ENCODE peak calls at places on chromosomes 3 and 15, in five cellular contexts. X, K, V, F and W are unnamed samples.

GRCh38 chr15:60115579-60116415 is 111.7 kb downstream of the FOXB1 start:
- DNase-seq in K (no peak), X (no peak), F (no peak), V (no peak), W (no peak)

GRCh38 chr15:37397266-37398022 is 297.1 kb upstream of the MEIS2 start:
- DNase-seq in K (no peak), F (no peak), V (no peak), X (no peak), W (no peak)

GRCh38 chr15:100227781-100228180 is 114.0 kb downstream of the ADAMTS17 start:
- DNase-seq in F (no peak), X (no peak), K (no peak), V (no peak), W (no peak)

GRCh38 chr15:40471105-40471777 is 457 bp downstream of the CHST14 start:
- DNase-seq in K (peak), X (peak), F (peak), V (no peak), W (no peak)

GRCh38 chr3:180036092-180036677 is 552 bp downstream of the PEX5L start:
- DNase-seq in K (no peak), F (peak), V (no peak), X (peak), W (no peak)

GRCh38 chr3:158508481-158508880 is 62.5 kb upstream of the MLF1 start:
- DNase-seq in V (peak), F (no peak), K (no peak), X (no peak), W (no peak)

GRCh38 chr3:130111185-130111864 is 29.7 kb downstream of the ALG1L2 start:
- DNase-seq in V (peak), K (peak), F (peak), X (peak), W (peak)

GRCh38 chr3:123448503-123449091 is at the start of gene ADCY5:
- DNase-seq in V (no peak), F (no peak), X (peak), K (peak), W (no peak)

GRCh38 chr3:12471228-12471627 is 13.1 kb upstream of the TSEN2 start:
- DNase-seq in X (no peak), V (no peak), F (no peak), K (peak), W (peak)

GRCh38 chr15:29872716-29873115 is 50.4 kb upstream of the TJP1 start:
- DNase-seq in X (no peak), K (no peak), F (no peak), V (no peak), W (no peak)

GRCh38 chr15:70283511-70283910 is 185.8 kb upstream of the TLE3 start:
- DNase-seq in V (no peak), F (no peak), K (no peak), X (no peak), W (no peak)

GRCh38 chr3:4290272-4290893 is 12.8 kb upstream of the SETMAR start:
- DNase-seq in V (no peak), K (peak), F (peak), X (peak), W (no peak)

GRCh38 chr3:125165189-125165947 is 47.2 kb downstream of the SLC12A8 start:
- DNase-seq in F (no peak), K (peak), V (no peak), X (peak), W (no peak)

GRCh38 chr15:68192117-68192516 is 13.0 kb downstream of the CALML4 start:
- DNase-seq in X (no peak), K (peak), F (no peak), V (no peak), W (no peak)
- H3K27ac ChIP-seq in X (peak), K (peak), F (no peak), V (no peak), W (no peak)

DNA sequence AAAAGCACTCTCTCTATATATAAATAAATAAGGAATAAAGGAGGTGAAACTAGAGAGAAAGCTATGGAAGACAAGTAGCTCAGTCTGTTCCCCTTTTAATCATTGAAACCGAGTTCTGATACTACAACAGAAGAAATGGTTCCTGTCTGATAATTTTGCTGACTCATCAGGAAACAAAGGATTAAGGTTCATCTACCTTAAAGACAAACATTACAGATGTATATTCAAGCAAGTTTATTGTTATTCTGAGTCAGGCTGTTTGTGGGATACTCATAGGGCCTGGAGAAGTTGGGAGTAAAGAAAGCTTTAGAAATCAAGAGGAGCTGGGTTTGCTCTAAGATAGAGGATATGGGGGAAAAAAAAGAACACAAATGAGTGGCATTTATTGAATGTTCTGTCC is 566.0 kb downstream of the ROBO2 start:
- DNase-seq in F (no peak), K (no peak), V (no peak), X (no peak), W (peak)
- H3K27ac ChIP-seq in F (no peak), K (peak), V (no peak), X (no peak), W (no peak)

DNA sequence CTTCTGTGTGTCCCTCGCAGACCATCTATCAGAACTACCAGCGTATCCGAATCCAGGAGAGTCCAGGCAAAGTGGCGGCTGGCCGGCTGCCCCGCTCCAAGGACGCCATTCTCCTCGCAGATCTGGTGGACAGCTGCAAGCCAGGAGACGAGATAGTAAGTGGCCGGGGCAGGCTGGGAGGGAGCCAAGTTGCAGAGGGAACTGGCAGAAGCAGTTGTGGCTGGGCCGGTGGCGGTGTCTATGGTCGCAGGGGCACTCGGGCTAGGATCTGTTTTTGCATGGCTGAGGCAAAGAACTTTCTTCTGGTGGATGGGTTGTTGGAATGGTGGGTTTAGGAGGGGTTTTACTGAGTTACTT is 10.1 kb downstream of the MCM2 start:
- DNase-seq in K (no peak), X (no peak), F (no peak), V (no peak), W (no peak)
- H3K27ac ChIP-seq in K (no peak), X (no peak), F (no peak), V (no peak), W (no peak)

GRCh38 chr3:119240582-119241434 is at the start of gene B4GALT4:
- DNase-seq in F (peak), K (peak), X (peak), V (peak), W (peak)

GRCh38 chr3:119236756-119237155 is 3.9 kb downstream of the B4GALT4 start:
- DNase-seq in V (no peak), X (no peak), K (no peak), F (no peak), W (no peak)

GRCh38 chr3:119240101-119240581 is 537 bp downstream of the B4GALT4 start:
- DNase-seq in V (no peak), X (peak), F (no peak), K (peak), W (no peak)

GRCh38 chr3:119237299-119237698 is 3.4 kb downstream of the B4GALT4 start:
- DNase-seq in K (no peak), F (no peak), V (no peak), X (no peak), W (no peak)

GRCh38 chr3:119239421-119239820 is 1.3 kb downstream of the B4GALT4 start:
- DNase-seq in K (no peak), X (no peak), F (no peak), V (no peak), W (no peak)
- H3K27ac ChIP-seq in K (peak), X (peak), F (no peak), V (no peak), W (peak)

DNA sequence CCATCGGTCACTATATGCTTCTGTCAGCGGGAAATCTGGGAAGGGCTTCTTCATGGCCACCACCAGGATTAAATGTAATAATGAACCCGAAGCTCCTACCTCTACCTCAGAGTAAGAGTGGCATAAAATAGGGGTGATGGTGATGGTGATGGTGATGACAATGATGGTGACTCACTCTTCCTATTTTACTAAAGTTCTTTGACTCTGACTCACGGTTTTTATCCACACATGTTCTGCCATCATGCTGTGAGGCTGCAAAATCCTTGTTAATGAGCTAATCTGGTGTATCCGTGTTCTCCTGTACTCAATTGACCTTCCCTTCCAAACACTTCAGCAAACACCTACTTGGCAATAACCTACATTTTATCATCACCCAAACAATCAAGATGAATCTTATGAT is 18.3 kb upstream of the FOXP1 start:
- DNase-seq in F (no peak), X (no peak), V (no peak), K (no peak), W (peak)
- H3K27ac ChIP-seq in F (no peak), X (no peak), V (no peak), K (no peak), W (peak)

GRCh38 chr15:45439521-45439931 is 61.2 kb upstream of the GATM start:
- DNase-seq in V (no peak), F (no peak), K (peak), X (no peak), W (no peak)

GRCh38 chr15:45441686-45442085 is 63.3 kb upstream of the GATM start:
- DNase-seq in V (no peak), K (no peak), X (peak), F (no peak), W (no peak)

GRCh38 chr15:45435124-45435903 is 57.0 kb upstream of the GATM start:
- DNase-seq in X (no peak), V (no peak), F (no peak), K (no peak), W (no peak)

GRCh38 chr15:45442497-45443135 is 64.3 kb upstream of the GATM start:
- DNase-seq in V (no peak), K (no peak), F (no peak), X (no peak), W (no peak)

DNA sequence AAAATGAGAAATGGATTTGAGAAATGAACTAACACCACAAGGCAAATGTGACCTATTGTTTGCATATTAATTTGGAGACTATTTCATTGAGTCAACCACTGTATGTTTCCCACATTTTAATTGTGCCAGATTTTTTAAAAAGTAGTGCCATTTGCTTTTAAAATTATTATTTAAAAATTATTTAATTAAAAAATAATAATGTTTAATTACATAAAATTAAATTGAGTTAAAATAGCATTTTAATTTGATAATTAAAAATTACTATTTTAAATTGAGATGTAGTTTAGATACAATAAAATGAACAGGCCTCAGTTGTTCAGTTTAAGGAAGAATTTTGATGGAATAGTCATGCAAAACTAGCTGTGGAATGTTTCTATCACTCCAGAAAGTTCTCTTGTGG is 62.7 kb upstream of the GATM start:
- DNase-seq in K (no peak), X (no peak), V (no peak), F (no peak), W (no peak)
- H3K27ac ChIP-seq in K (no peak), X (no peak), V (no peak), F (no peak), W (no peak)

DNA sequence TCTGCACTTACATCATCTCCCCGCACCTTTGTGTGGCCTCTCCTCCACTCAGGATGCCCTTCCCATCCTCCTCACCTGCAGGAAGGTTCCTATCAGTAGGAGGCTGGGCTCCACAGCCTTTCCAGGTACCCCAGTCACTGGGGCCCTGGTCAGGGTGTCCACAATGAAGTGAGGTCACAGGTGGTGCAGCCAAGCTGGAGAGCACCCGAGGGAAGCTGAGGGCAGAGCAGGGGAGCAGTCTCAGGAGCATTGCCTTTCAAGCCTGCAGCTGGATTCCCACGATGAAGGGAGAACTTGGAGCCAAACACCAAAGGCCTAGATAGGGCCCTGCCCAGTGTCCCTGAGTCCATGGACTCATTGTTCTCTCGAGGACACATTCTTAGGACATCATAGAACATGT is 23.6 kb downstream of the MGLL start:
- DNase-seq in V (no peak), X (no peak), F (no peak), K (no peak), W (no peak)
- H3K27ac ChIP-seq in V (peak), X (no peak), F (no peak), K (peak), W (peak)